ENCODE peak calls at places on chromosomes 6 and 20, in seven cellular contexts. T is lower lobe of right lung, O is HCT116, X is IMR-90, H is right atrium auricular region, K is spleen, L is upper lobe of left lung. D is an unnamed sample.
A peak's percentile ranks its signal among the peaks of the same experiment; 100 is the strongest.

GRCh38 chr6:17725083-17725482 is 18.4 kb upstream of the NUP153 start:
- DNase-seq in L (no peak), X (peak; percentile 59), T (no peak), H (peak; percentile 54), K (no peak), O (no peak), D (no peak)

GRCh38 chr20:4764805-4765204 is 43.1 kb downstream of the PRND start:
- DNase-seq in T (no peak), X (no peak), K (no peak), O (no peak), H (no peak), L (no peak), D (no peak)

GRCh38 chr6:14638932-14639875 is 521.6 kb downstream of the CD83 start:
- DNase-seq in X (peak; percentile 60), L (no peak), O (no peak), H (peak; percentile 61), K (no peak), T (no peak), D (no peak)

GRCh38 chr20:32484221-32485125 is 100.7 kb downstream of the NOL4L start:
- DNase-seq in O (no peak), K (peak; percentile 88), L (no peak), H (no peak), T (peak; percentile 65), X (no peak), D (no peak)

GRCh38 chr6:11023032-11023431 is 21.1 kb downstream of the ELOVL2 start:
- DNase-seq in H (no peak), K (no peak), T (no peak), X (no peak), L (no peak), O (no peak), D (no peak)

GRCh38 chr6:42978487-42978792 is 541 bp downstream of the PEX6 start:
- DNase-seq in H (no peak), T (peak; percentile 57), K (peak; percentile 90), L (peak; percentile 32), O (no peak), X (no peak), D (no peak)

GRCh38 chr6:78947529-78947928 is 80.2 kb downstream of the IRAK1BP1 start:
- DNase-seq in K (no peak), X (peak; percentile 62), T (no peak), H (no peak), L (no peak), O (no peak), D (no peak)

GRCh38 chr6:142398353-142398752 is 96.5 kb downstream of the ADGRG6 start:
- DNase-seq in O (no peak), T (no peak), L (no peak), H (no peak), K (no peak), X (no peak), D (no peak)

GRCh38 chr6:151379933-151380847 is 11.2 kb downstream of the ZBTB2 start:
- DNase-seq in K (no peak), T (no peak), H (no peak), X (no peak), L (no peak), O (no peak), D (no peak)

GRCh38 chr6:14621518-14621917 is 503.9 kb downstream of the CD83 start:
- DNase-seq in H (no peak), K (no peak), T (no peak), X (no peak), O (no peak), L (peak; percentile 33), D (no peak)

GRCh38 chr20:34012330-34012729 is 18.6 kb downstream of the RALY start:
- DNase-seq in H (no peak), K (no peak), O (no peak), T (no peak), L (no peak), X (no peak), D (no peak)

GRCh38 chr20:16459019-16459700 is 114.1 kb downstream of the KIF16B start:
- DNase-seq in T (no peak), X (peak; percentile 85), H (peak; percentile 72), O (no peak), K (no peak), L (no peak), D (no peak)

GRCh38 chr6:157119502-157120027 is 203.8 kb downstream of the TMEM242 start:
- DNase-seq in K (no peak), O (no peak), H (no peak), L (no peak), X (no peak), T (no peak), D (no peak)

GRCh38 chr6:169911264-169912263 is 160.1 kb downstream of the ERMARD start:
- DNase-seq in X (no peak), L (no peak), H (no peak), O (no peak), T (no peak), K (no peak), D (no peak)

GRCh38 chr20:41443667-41444066 is 77.0 kb upstream of the EMILIN3 start:
- DNase-seq in O (no peak), H (no peak), L (no peak), X (no peak), K (no peak), T (no peak), D (no peak)

GRCh38 chr6:99013145-99013544 is 65.4 kb upstream of the FBXL4 start:
- DNase-seq in O (no peak), L (no peak), K (no peak), H (no peak), X (peak; percentile 97), T (no peak), D (no peak)

GRCh38 chr6:4010682-4011081 is 68.3 kb downstream of the FAM217A start:
- DNase-seq in X (no peak), L (no peak), T (no peak), K (no peak), O (no peak), H (no peak), D (no peak)

GRCh38 chr20:36149012-36149411 is 5.5 kb upstream of the EPB41L1 start:
- DNase-seq in K (no peak), X (no peak), O (no peak), L (no peak), H (no peak), T (no peak), D (no peak)

GRCh38 chr20:36147707-36148106 is 6.8 kb upstream of the EPB41L1 start:
- DNase-seq in O (no peak), L (no peak), K (no peak), H (no peak), T (no peak), X (peak; percentile 81), D (no peak)

GRCh38 chr20:36144336-36144735 is 10.2 kb upstream of the EPB41L1 start:
- DNase-seq in O (no peak), L (no peak), X (no peak), K (no peak), T (no peak), H (no peak), D (no peak)

GRCh38 chr20:36148439-36148838 is 6.1 kb upstream of the EPB41L1 start:
- DNase-seq in K (no peak), X (no peak), L (no peak), T (no peak), H (no peak), O (no peak), D (no peak)

DNA sequence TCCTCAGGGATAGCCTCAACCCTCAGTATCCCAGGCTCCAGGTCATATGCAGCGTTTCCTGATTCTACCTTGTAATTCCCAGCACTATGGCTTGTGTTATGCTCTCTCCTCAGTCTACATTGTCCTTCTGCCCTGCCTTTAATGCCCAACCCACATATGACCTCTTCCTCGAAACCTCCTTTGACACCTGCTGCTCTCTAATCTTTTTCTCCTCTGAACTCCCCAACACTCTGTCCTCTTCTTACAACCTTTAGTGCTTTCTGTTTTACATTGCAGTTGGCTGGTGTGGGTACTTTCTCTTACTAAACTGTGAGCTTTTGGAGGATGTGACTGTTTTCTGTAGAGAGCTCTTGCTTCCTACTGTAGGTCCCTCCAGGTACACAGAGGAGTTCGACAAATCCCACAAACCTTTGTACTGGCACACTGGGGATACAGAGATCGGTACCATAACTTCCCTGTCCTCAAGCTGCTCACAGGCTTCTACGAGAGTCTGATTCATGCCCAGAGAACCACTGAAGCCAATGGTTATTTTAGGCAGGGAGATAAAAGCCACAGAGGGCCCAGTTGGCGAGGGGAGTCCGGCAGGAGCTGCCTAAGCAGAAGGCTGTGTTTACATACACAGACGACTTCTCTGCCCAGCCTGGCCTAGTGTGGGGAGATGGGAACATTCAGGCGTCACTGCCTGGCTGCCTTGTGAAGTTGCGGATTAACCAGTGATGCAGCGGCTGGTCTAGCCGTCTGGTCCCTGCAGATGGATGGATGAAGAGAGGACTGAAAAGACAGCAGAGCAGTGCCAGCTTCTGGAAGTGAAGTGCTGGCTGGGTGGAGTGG is 8.4 kb upstream of the EPB41L1 start:
- DNase-seq in T (no peak), O (no peak), X (peak; percentile 44), L (no peak), H (no peak), K (no peak), D (no peak)
- H3K27me3 ChIP-seq in T (no peaks in the 10 kb centered on the region), O (no peaks in the 10 kb centered on the region), X (peaks cover 7% of the 10 kb centered on the region), L (no peaks in the 10 kb centered on the region), H (no peaks in the 10 kb centered on the region), K (no peaks in the 10 kb centered on the region), D (peaks cover 4% of the 10 kb centered on the region)

GRCh38 chr20:44033344-44033743 is 118.7 kb downstream of the TOX2 start:
- DNase-seq in X (peak; percentile 21), L (no peak), O (no peak), H (no peak), T (no peak), K (no peak), D (no peak)
- H3K27me3 ChIP-seq in X (no peaks in the 10 kb centered on the region), L (no peaks in the 10 kb centered on the region), O (no peaks in the 10 kb centered on the region), H (no peaks in the 10 kb centered on the region), T (no peaks in the 10 kb centered on the region), K (peaks cover 5% of the 10 kb centered on the region), D (no peaks in the 10 kb centered on the region)

DNA sequence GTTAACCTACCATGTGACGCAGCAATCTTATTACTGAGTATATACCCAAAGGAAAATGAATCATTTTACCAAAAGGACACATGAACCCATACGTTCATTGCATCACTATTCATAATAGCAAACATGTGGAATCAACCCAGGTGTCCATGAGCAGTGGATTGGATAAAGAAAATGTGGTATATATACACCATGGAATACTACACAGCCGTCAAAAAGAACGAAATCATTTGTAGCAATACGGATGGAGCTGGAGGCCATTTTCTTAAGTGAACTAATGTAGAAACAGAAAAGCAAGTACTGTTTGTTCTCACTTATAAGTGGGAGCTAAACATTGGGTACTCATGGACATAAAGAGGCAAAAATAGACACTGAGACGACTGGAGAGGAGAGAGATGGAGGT is 44.2 kb downstream of the TBPL1 start:
- DNase-seq in O (no peak), X (no peak), L (no peak), H (no peak), T (no peak), K (no peak), D (no peak)
- H3K27me3 ChIP-seq in O (no peaks in the 10 kb centered on the region), X (no peaks in the 10 kb centered on the region), L (no peaks in the 10 kb centered on the region), H (no peaks in the 10 kb centered on the region), T (no peaks in the 10 kb centered on the region), K (no peaks in the 10 kb centered on the region), D (no peaks in the 10 kb centered on the region)

GRCh38 chr6:166721576-166721975 is 94.5 kb upstream of the RPS6KA2 start:
- DNase-seq in H (peak; percentile 51), O (no peak), T (no peak), L (no peak), K (no peak), X (no peak), D (no peak)
- H3K27me3 ChIP-seq in H (no peaks in the 10 kb centered on the region), O (no peaks in the 10 kb centered on the region), T (no peaks in the 10 kb centered on the region), L (no peaks in the 10 kb centered on the region), K (no peaks in the 10 kb centered on the region), X (peaks cover 29% of the 10 kb centered on the region), D (no peaks in the 10 kb centered on the region)

D was measured in CD4-positive, alpha-beta T cell.